ENCODE peak calls at places on chromosomes 3 and 15, in five cellular contexts. C is vagina; X is uterus; K is left lung; Y is naive thymus-derived CD4-positive, alpha-beta T cell. D is an unnamed sample. For H3K4me1, the result is how much of the 10 kb centered on the place peaks cover.

GRCh38 chr3:169133178-169134161 is 530.0 kb downstream of the MECOM start:
- DNase-seq in C (no peak), X (no peak), K (no peak), Y (no peak), D (no peak)

GRCh38 chr3:127800508-127800907 is 21.8 kb downstream of the MGLL start:
- DNase-seq in C (no peak), X (no peak), K (no peak), Y (no peak), D (no peak)

GRCh38 chr3:62109534-62109933 is 263.8 kb downstream of the FEZF2 start:
- DNase-seq in C (no peak), X (no peak), K (no peak), Y (no peak), D (no peak)

GRCh38 chr3:154981201-154981600 is 98.9 kb upstream of the MME start:
- DNase-seq in C (no peak), X (no peak), K (no peak), Y (no peak), D (no peak)

GRCh38 chr3:49634736-49635135 is 39.4 kb upstream of the APEH start:
- DNase-seq in C (no peak), X (no peak), K (no peak), Y (no peak), D (no peak)

GRCh38 chr3:101602731-101603130 is 28.8 kb downstream of the PCNP start:
- DNase-seq in C (no peak), X (no peak), K (no peak), Y (no peak), D (no peak)

GRCh38 chr3:10521772-10522441 is 16.5 kb upstream of the ATP2B2 start:
- DNase-seq in C (no peak), X (no peak), K (no peak), Y (no peak), D (no peak)

GRCh38 chr15:60649845-60650548 is 171.1 kb upstream of the ICE2 start:
- DNase-seq in C (no peak), X (no peak), K (no peak), Y (peak), D (no peak)

GRCh38 chr3:23161308-23161707 is 41.8 kb upstream of the UBE2E2 start:
- DNase-seq in C (no peak), X (no peak), K (no peak), Y (no peak), D (no peak)

GRCh38 chr3:131917006-131917405 is 117.8 kb downstream of the CPNE4 start:
- DNase-seq in C (no peak), X (no peak), K (no peak), Y (no peak), D (no peak)

GRCh38 chr3:155619118-155619915 is 125.6 kb downstream of the PLCH1 start:
- DNase-seq in C (no peak), X (no peak), K (no peak), Y (no peak), D (no peak)

GRCh38 chr3:86594838-86595237 is 396.1 kb downstream of the VGLL3 start:
- DNase-seq in C (no peak), X (no peak), K (no peak), Y (no peak), D (no peak)

GRCh38 chr3:148227534-148227933 is 470.2 kb upstream of the AGTR1 start:
- DNase-seq in C (no peak), X (no peak), K (no peak), Y (no peak), D (no peak)

GRCh38 chr3:138673641-138674040 is 65.1 kb downstream of the FAIM start:
- DNase-seq in C (no peak), X (no peak), K (no peak), Y (no peak), D (no peak)

GRCh38 chr3:13404625-13405452 is 15.3 kb downstream of the NUP210 start:
- DNase-seq in C (no peak), X (no peak), K (no peak), Y (no peak), D (no peak)

GRCh38 chr15:85706779-85707518 is 87.8 kb downstream of the KLHL25 start:
- DNase-seq in C (no peak), X (peak), K (no peak), Y (peak), D (peak)

GRCh38 chr3:133058831-133059230 is 20.6 kb downstream of the TMEM108 start:
- DNase-seq in C (no peak), X (no peak), K (no peak), Y (no peak), D (no peak)

GRCh38 chr15:60324706-60325438 is 72.9 kb downstream of the ANXA2 start:
- DNase-seq in C (no peak), X (no peak), K (no peak), Y (no peak), D (no peak)

GRCh38 chr3:31288641-31289100 is 244.1 kb upstream of the STT3B start:
- DNase-seq in C (no peak), X (peak), K (no peak), Y (no peak), D (no peak)

GRCh38 chr3:52434491-52435115 is 10.3 kb downstream of the SEMA3G start:
- DNase-seq in C (no peak), X (no peak), K (no peak), Y (no peak), D (no peak)

GRCh38 chr15:76024021-76024768 is 12.0 kb upstream of the NRG4 start:
- DNase-seq in C (no peak), X (no peak), K (no peak), Y (no peak), D (peak)

GRCh38 chr3:96712792-96713191 is 101.6 kb upstream of the EPHA6 start:
- DNase-seq in C (no peak), X (no peak), K (no peak), Y (no peak), D (no peak)

GRCh38 chr3:101719604-101720185 is 4.7 kb upstream of the CEP97 start:
- DNase-seq in C (no peak), X (no peak), K (no peak), Y (no peak), D (no peak)

GRCh38 chr3:11188231-11188630 is 33.9 kb downstream of the HRH1 start:
- DNase-seq in C (no peak), X (no peak), K (no peak), Y (no peak), D (no peak)

GRCh38 chr3:197398301-197398878 is 100.0 kb upstream of the DLG1 start:
- DNase-seq in C (no peak), X (no peak), K (no peak), Y (no peak), D (no peak)

GRCh38 chr3:61765109-61765876 is 203.9 kb downstream of the PTPRG start:
- DNase-seq in C (no peak), X (no peak), K (no peak), Y (no peak), D (no peak)

GRCh38 chr15:77515613-77516012 is 94.9 kb downstream of the HMG20A start:
- DNase-seq in C (no peak), X (no peak), K (no peak), Y (no peak), D (no peak)
- H3K27ac ChIP-seq in C (no peak), X (no peak), K (no peak), Y (no peak), D (no peak)

DNA sequence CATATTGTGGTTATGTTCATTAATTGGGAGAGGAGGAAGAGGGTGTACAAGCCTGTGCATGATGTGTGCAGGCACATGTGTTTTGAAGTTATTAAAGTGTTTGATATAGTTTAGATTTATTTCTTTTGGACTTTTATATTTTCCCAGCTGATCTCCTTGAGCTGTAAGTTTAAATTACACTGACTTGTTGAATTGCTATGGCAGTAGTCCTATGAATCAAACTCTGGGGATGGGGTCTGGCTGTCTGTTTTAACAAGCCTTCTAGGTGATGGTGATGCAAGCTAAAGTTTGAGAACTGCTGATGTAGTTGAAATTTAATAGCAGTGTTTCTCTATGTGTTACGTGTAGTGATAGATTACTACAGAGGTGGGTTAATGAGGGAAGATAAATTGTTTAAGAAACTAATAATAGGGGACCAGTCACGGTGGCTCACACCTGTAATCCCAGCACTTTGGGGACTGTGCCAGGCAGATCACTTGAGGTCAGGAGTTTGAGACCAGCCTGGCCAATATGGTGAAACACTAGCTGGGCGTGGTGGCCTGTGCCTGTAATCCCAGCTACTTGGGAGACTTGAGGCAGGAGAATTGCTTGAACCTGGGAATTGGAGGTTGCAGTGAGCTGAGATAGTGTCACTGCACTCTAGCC is 7.0 kb downstream of the ARIH1 start:
- DNase-seq in C (no peak), X (no peak), K (no peak), Y (no peak), D (no peak)
- H3K4me1 ChIP-seq in C (half or more), X (under half), K (half or more), Y (half or more), D (under half)

GRCh38 chr3:137343283-137343682 is 385.5 kb downstream of the IL20RB start:
- DNase-seq in C (no peak), X (no peak), K (no peak), Y (no peak), D (no peak)
- H3K27ac ChIP-seq in C (no peak), X (no peak), K (no peak), Y (no peak), D (no peak)

DNA sequence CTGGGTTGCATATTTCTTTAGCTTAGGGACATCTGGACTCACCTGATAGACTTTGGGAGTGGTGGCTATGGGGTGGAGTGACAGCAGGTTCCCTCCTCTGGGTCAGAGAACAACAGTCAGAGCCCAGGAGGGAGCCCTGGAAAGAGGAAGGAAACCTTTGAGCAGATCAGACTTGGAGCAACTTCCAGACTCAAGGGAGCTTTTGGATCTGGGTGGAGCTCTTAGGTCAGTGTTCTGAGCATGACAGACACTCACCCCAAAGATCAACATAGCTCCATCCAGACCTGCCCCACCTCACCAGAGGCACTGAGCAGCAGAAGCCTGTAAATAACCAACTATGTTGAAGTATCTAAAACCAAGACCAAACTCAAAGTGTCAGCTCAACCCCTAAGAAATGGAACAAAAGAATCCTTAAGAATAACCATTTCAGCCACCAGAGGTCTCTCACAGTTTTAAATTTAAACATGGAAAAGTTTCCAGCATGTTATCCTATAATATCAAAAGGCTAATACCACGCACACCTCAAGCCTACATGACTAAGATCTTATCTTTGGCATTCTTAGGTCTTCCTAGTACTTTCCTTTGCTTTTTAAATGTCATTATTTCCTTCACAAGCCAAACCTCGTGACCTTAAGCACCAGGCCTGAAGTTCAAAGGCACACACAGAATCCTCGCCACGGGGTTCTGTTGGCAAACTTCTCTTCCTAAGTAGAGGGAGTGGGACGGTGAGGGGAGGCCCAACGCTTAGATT is 56.4 kb downstream of the UMPS start:
- DNase-seq in C (no peak), X (no peak), K (no peak), Y (no peak), D (no peak)
- H3K4me1 ChIP-seq in C (half or more), X (under half), K (under half), Y (under half), D (under half)

GRCh38 chr15:91871138-91871537 is 17.6 kb downstream of the SLCO3A1 start:
- DNase-seq in C (no peak), X (no peak), K (no peak), Y (no peak), D (no peak)

GRCh38 chr15:91874992-91875651 is 21.6 kb downstream of the SLCO3A1 start:
- DNase-seq in C (no peak), X (no peak), K (no peak), Y (no peak), D (no peak)

GRCh38 chr15:91873133-91873526 is 19.6 kb downstream of the SLCO3A1 start:
- DNase-seq in C (no peak), X (no peak), K (no peak), Y (no peak), D (no peak)

GRCh38 chr15:91872356-91873132 is 19.0 kb downstream of the SLCO3A1 start:
- DNase-seq in C (no peak), X (no peak), K (peak), Y (no peak), D (no peak)

DNA sequence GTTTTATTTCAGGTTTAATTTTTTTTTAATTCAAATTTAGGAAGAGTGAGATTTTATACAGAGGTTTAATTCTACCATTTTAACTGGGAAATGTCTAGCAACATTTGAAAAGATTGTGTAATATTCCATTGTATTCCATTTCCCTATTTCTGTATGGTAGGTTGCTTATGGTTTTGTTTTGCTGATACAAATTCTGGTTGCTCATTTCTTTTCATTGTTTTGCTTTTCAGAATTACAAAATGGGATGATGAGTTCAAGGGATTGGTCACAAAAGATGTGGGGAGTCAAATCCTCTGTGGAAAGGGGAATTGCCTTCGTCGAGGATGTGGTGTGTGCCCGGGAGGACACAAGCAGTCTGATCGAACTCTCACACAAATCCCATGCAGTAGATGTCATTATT is 18.3 kb downstream of the SLCO3A1 start:
- DNase-seq in C (no peak), X (no peak), K (no peak), Y (no peak), D (no peak)
- H3K27ac ChIP-seq in C (peak), X (no peak), K (peak), Y (no peak), D (no peak)

GRCh38 chr15:40902605-40903561 is 8.6 kb downstream of the VPS18 start:
- DNase-seq in C (no peak), X (no peak), K (peak), Y (no peak), D (peak)
- H3K4me1 ChIP-seq in C (under half), X (under half), K (half or more), Y (under half), D (under half)

GRCh38 chr15:64547275-64547674 is 86.9 kb downstream of the ZNF609 start:
- DNase-seq in C (no peak), X (no peak), K (no peak), Y (no peak), D (no peak)

GRCh38 chr15:64549860-64550259 is 89.5 kb downstream of the ZNF609 start:
- DNase-seq in C (no peak), X (no peak), K (no peak), Y (no peak), D (no peak)

GRCh38 chr15:64552281-64552948 is 92.0 kb downstream of the ZNF609 start:
- DNase-seq in C (no peak), X (no peak), K (no peak), Y (no peak), D (no peak)
- H3K27ac ChIP-seq in C (no peak), X (no peak), K (no peak), Y (no peak), D (no peak)

GRCh38 chr3:51276046-51276445 is 109.0 kb upstream of the MANF start:
- DNase-seq in C (no peak), X (no peak), K (no peak), Y (no peak), D (no peak)
- H3K4me1 ChIP-seq in C (under half), X (under half), K (under half), Y (under half), D (under half)